ENCODE peak calls at places on chromosome 3, in ten cellular contexts. F, K, V, H, N, O, Y, B, D and J are unnamed samples.

GRCh38 chr3:38029400-38030125 is at the start of gene PLCD1:
- DNase-seq in D (peak), H (peak), V (peak), B (no peak), Y (no peak), O (no peak), K (peak), F (peak), N (no peak), J (peak)

GRCh38 chr3:71110531-71111222 is 472.9 kb downstream of the FOXP1 start:
- DNase-seq in B (no peak), F (no peak), N (no peak), D (no peak), H (no peak), Y (no peak), V (no peak), K (no peak), O (no peak), J (no peak)

GRCh38 chr3:13292371-13292770 is 127.8 kb downstream of the NUP210 start:
- DNase-seq in N (no peak), V (no peak), F (no peak), K (no peak), D (no peak), B (no peak), Y (no peak), O (no peak), H (no peak), J (no peak)

GRCh38 chr3:115638991-115639390 is 15.7 kb downstream of the GAP43 start:
- DNase-seq in D (no peak), B (no peak), F (no peak), Y (no peak), V (no peak), H (no peak), N (no peak), K (no peak), O (no peak), J (no peak)

GRCh38 chr3:193640728-193641127 is 47.7 kb downstream of the OPA1 start:
- DNase-seq in Y (no peak), V (no peak), N (no peak), D (no peak), O (no peak), K (no peak), H (no peak), F (no peak), B (no peak), J (no peak)

GRCh38 chr3:127572186-127572585 is 18.3 kb downstream of the TPRA1 start:
- DNase-seq in O (no peak), N (no peak), K (no peak), H (no peak), D (no peak), F (no peak), Y (no peak), B (no peak), V (no peak), J (no peak)

GRCh38 chr3:102297259-102297658 is 137.6 kb upstream of the ZPLD1 start:
- DNase-seq in D (no peak), Y (no peak), B (no peak), F (no peak), K (no peak), N (no peak), V (no peak), H (no peak), O (no peak), J (no peak)

GRCh38 chr3:73669268-73669667 is 44.5 kb upstream of the PDZRN3 start:
- DNase-seq in H (peak), B (no peak), N (no peak), F (no peak), D (no peak), O (no peak), V (peak), K (no peak), Y (no peak), J (no peak)

GRCh38 chr3:30203301-30203700 is 403.1 kb upstream of the TGFBR2 start:
- DNase-seq in H (peak), D (no peak), N (no peak), Y (no peak), V (no peak), O (no peak), K (no peak), F (no peak), B (no peak), J (no peak)